ENCODE peak calls at places on chromosomes 13 and 19, in seven cellular contexts. A is progenitor cell of endocrine pancreas, B is NCI-H2081, D is cardiac muscle cell, Y is astrocyte, U is upper lobe of right lung, E is choroid plexus epithelial cell. P is an unnamed sample.

GRCh38 chr13:27131202-27131623 is 40.4 kb downstream of the USP12 start:
- DNase-seq in A (no peak), B (no peak), D (no peak), Y (peak; percentile 66), U (no peak), E (peak; percentile 68), P (no peak)

GRCh38 chr13:68490594-68490993 is 1260.5 kb upstream of the PCDH9 start:
- DNase-seq in A (no peak), B (no peak), D (no peak), Y (no peak), U (no peak), E (no peak), P (no peak)

GRCh38 chr13:93529961-93530360 is 303.4 kb downstream of the GPC6 start:
- DNase-seq in A (no peak), B (no peak), D (no peak), Y (no peak), U (no peak), E (peak; percentile 36), P (no peak)

GRCh38 chr19:12949363-12950284 is 4.0 kb downstream of the RAD23A start:
- DNase-seq in A (no peak), B (no peak), D (no peak), Y (no peak), U (no peak), E (no peak), P (no peak)

GRCh38 chr19:13103961-13104847 is 1.5 kb upstream of the LYL1 start:
- DNase-seq in A (no peak), B (no peak), D (peak; percentile 28), Y (no peak), U (peak; percentile 83), E (no peak), P (peak; percentile 66)

GRCh38 chr13:24274452-24274971 is 34.9 kb upstream of the C1QTNF9 start:
- DNase-seq in A (no peak), B (no peak), D (no peak), Y (no peak), U (peak; percentile 71), E (peak; percentile 44), P (no peak)

GRCh38 chr13:26719356-26719945 is 41.1 kb downstream of the GPR12 start:
- DNase-seq in A (no peak), B (peak; percentile 45), D (no peak), Y (no peak), U (no peak), E (peak; percentile 37), P (peak; percentile 16)

GRCh38 chr19:44644391-44645016 is 794 bp downstream of the PVR start:
- DNase-seq in A (no peak), B (peak; percentile 12), D (peak; percentile 23), Y (peak; percentile 42), U (peak; percentile 68), E (peak; percentile 33), P (peak; percentile 64)

GRCh38 chr19:49442793-49443365 is 1.6 kb upstream of the SLC17A7 start:
- DNase-seq in A (peak; percentile 71), B (peak; percentile 45), D (peak; percentile 97), Y (peak; percentile 61), U (peak; percentile 97), E (peak; percentile 73), P (peak; percentile 95)

GRCh38 chr19:16290692-16291091 is 33.9 kb upstream of the KLF2 start:
- DNase-seq in A (no peak), B (no peak), D (no peak), Y (no peak), U (no peak), E (no peak), P (no peak)

GRCh38 chr19:48319647-48320537 is 5.5 kb upstream of the EMP3 start:
- DNase-seq in A (peak; percentile 59), B (peak; percentile 76), D (peak; percentile 91), Y (peak; percentile 46), U (peak; percentile 92), E (peak; percentile 85), P (peak; percentile 81)

P was measured in HuH-7.